ENCODE peak calls at places on chromosomes 3 and 15, in nine cellular contexts. O, Q, A, V, D, L, S, T and C are unnamed samples.

GRCh38 chr15:95169701-95170459 is 938.5 kb downstream of the MCTP2 start:
- DNase-seq in O (peak; percentile 48), Q (peak; percentile 53), A (no peak), V (no peak), D (no peak), L (no peak), S (no peak), T (no peak), C (no peak)

GRCh38 chr15:57321973-57322601 is 54.2 kb upstream of the CGNL1 start:
- DNase-seq in O (no peak), Q (no peak), A (no peak), V (no peak), D (no peak), L (peak; percentile 8), S (no peak), T (no peak), C (no peak)

GRCh38 chr15:68495981-68496705 is 64.2 kb upstream of the ITGA11 start:
- DNase-seq in O (no peak), Q (no peak), A (no peak), V (no peak), D (no peak), L (no peak), S (no peak), T (no peak), C (no peak)

GRCh38 chr3:43178891-43179366 is 73.0 kb upstream of the POMGNT2 start:
- DNase-seq in O (no peak), Q (peak; percentile 14), A (no peak), V (no peak), D (no peak), L (no peak), S (peak; percentile 47), T (no peak), C (no peak)

GRCh38 chr15:39756806-39757522 is 25.7 kb downstream of the FSIP1 start:
- DNase-seq in O (no peak), Q (peak; percentile 43), A (no peak), V (peak; percentile 68), D (peak; percentile 40), L (peak; percentile 29), S (no peak), T (peak; percentile 23), C (no peak)

GRCh38 chr3:166444336-166444735 is 607.1 kb upstream of the BCHE start:
- DNase-seq in O (no peak), Q (no peak), A (no peak), V (peak; percentile 2), D (no peak), L (no peak), S (no peak), T (no peak), C (no peak)

GRCh38 chr3:39097716-39098472 is 9.5 kb downstream of the GORASP1 start:
- DNase-seq in O (no peak), Q (peak; percentile 13), A (no peak), V (no peak), D (no peak), L (no peak), S (no peak), T (no peak), C (no peak)

GRCh38 chr3:128337305-128337704 is 129.4 kb downstream of the DNAJB8 start:
- DNase-seq in O (no peak), Q (no peak), A (no peak), V (no peak), D (no peak), L (no peak), S (no peak), T (no peak), C (no peak)

GRCh38 chr15:33150993-33151392 is 43.5 kb downstream of the FMN1 start:
- DNase-seq in O (no peak), Q (no peak), A (no peak), V (no peak), D (no peak), L (no peak), S (no peak), T (no peak), C (no peak)

GRCh38 chr3:136676009-136676408 is 76.2 kb downstream of the STAG1 start:
- DNase-seq in O (no peak), Q (no peak), A (no peak), V (no peak), D (no peak), L (no peak), S (no peak), T (no peak), C (no peak)